ENCODE peak calls at places on chromosomes 4 and X, in five cellular contexts. A is NCI-H774; W is LoVo; U is sigmoid colon; F is stimulated activated CD8-positive, alpha-beta memory T cell treated with anti-CD3 and anti-CD28 coated beads, Interleukin-7, amount 100 ng/mL, for 1 hour. X is an unnamed sample.

GRCh38 chr4:144647095-144647959 is 1.4 kb downstream of the HHIP start:
- DNase-seq in A (no peak), W (no peak), U (no peak), F (no peak), X (peak; percentile 46)

GRCh38 chr4:86957214-86957613 is 22.4 kb downstream of the AFF1 start:
- DNase-seq in A (no peak), W (no peak), U (no peak), F (no peak), X (no peak)

GRCh38 chrX:154358011-154358410 is 16.4 kb downstream of the FLNA start:
- DNase-seq in A (no peak), W (no peak), U (no peak), F (no peak), X (no peak)

GRCh38 chrX:114615765-114616164 is 31.9 kb downstream of the HTR2C start:
- DNase-seq in A (no peak), W (no peak), U (no peak), F (no peak), X (no peak)

GRCh38 chrX:67094061-67094460 is 449.8 kb upstream of the AR start:
- DNase-seq in A (no peak), W (no peak), U (no peak), F (no peak), X (no peak)

GRCh38 chrX:39693298-39693697 is 404.5 kb downstream of the BCOR start:
- DNase-seq in A (no peak), W (no peak), U (no peak), F (no peak), X (no peak)

GRCh38 chr4:175767130-175767529 is 44.9 kb downstream of the GPM6A start:
- DNase-seq in A (no peak), W (no peak), U (no peak), F (no peak), X (no peak)

GRCh38 chr4:6333301-6334202 is 63.9 kb downstream of the WFS1 start:
- DNase-seq in A (no peak), W (no peak), U (no peak), F (no peak), X (no peak)

GRCh38 chr4:2797545-2798305 is 4.8 kb downstream of the SH3BP2 start:
- DNase-seq in A (no peak), W (no peak), U (peak; percentile 59), F (no peak), X (no peak)

GRCh38 chr4:30720021-30720655 is at the start of gene PCDH7:
- DNase-seq in A (no peak), W (no peak), U (peak; percentile 77), F (no peak), X (no peak)

GRCh38 chr4:71186566-71187398 is 152.0 kb upstream of the SLC4A4 start:
- DNase-seq in A (no peak), W (peak; percentile 35), U (peak; percentile 68), F (peak; percentile 13), X (no peak)

GRCh38 chr4:75345436-75345835 is 168.8 kb downstream of the RCHY1 start:
- DNase-seq in A (no peak), W (no peak), U (no peak), F (no peak), X (peak; percentile 8)

GRCh38 chr4:186900232-186900900 is 176.7 kb upstream of the FAT1 start:
- DNase-seq in A (no peak), W (no peak), U (no peak), F (no peak), X (peak; percentile 27)

GRCh38 chr4:126530996-126531585 is 1101.7 kb upstream of the INTU start:
- DNase-seq in A (no peak), W (no peak), U (no peak), F (no peak), X (no peak)

GRCh38 chr4:158020175-158020574 is 152.7 kb downstream of the GASK1B start:
- DNase-seq in A (no peak), W (peak; percentile 25), U (peak; percentile 80), F (no peak), X (peak; percentile 88)

GRCh38 chr4:121150003-121150402 is 14.1 kb downstream of the TNIP3 start:
- DNase-seq in A (no peak), W (no peak), U (no peak), F (no peak), X (no peak)

GRCh38 chrX:12974217-12974796 is 603 bp upstream of the TMSB4X start:
- DNase-seq in A (no peak), W (peak; percentile 66), U (peak; percentile 83), F (no peak), X (no peak)

GRCh38 chr4:7382634-7383014 is 52.1 kb downstream of the PSAPL1 start:
- DNase-seq in A (no peak), W (no peak), U (no peak), F (no peak), X (no peak)

GRCh38 chrX:19860571-19860970 is 26.8 kb downstream of the SH3KBP1 start:
- DNase-seq in A (no peak), W (no peak), U (no peak), F (no peak), X (no peak)

GRCh38 chrX:135543924-135544323 is 23.5 kb downstream of the INTS6L start:
- DNase-seq in A (no peak), W (no peak), U (no peak), F (no peak), X (no peak)

GRCh38 chrX:83260288-83260687 is 247.8 kb upstream of the POU3F4 start:
- DNase-seq in A (no peak), W (no peak), U (no peak), F (no peak), X (no peak)

GRCh38 chr4:55865228-55865806 is 11.9 kb downstream of the EXOC1 start:
- DNase-seq in A (no peak), W (no peak), U (no peak), F (no peak), X (peak; percentile 9)

GRCh38 chr4:7618361-7618760 is 183.6 kb upstream of the PSAPL1 start:
- DNase-seq in A (no peak), W (no peak), U (no peak), F (no peak), X (no peak)

GRCh38 chr4:185254434-185254833 is 45.0 kb downstream of the SNX25 start:
- DNase-seq in A (no peak), W (no peak), U (no peak), F (no peak), X (no peak)

GRCh38 chr4:73589261-73589847 is 30.9 kb downstream of the RASSF6 start:
- DNase-seq in A (no peak), W (no peak), U (no peak), F (no peak), X (peak; percentile 61)

GRCh38 chr4:52298444-52298843 is 247.3 kb downstream of the SPATA18 start:
- DNase-seq in A (no peak), W (no peak), U (no peak), F (no peak), X (no peak)

GRCh38 chrX:110317079-110317819 is 636 bp downstream of the AMMECR1 start:
- DNase-seq in A (no peak), W (no peak), U (peak; percentile 63), F (no peak), X (no peak)

GRCh38 chr4:69830529-69831269 is 29.2 kb downstream of the SULT1E1 start:
- DNase-seq in A (peak; percentile 76), W (peak; percentile 54), U (no peak), F (no peak), X (no peak)

GRCh38 chr4:139978692-139979091 is 175.3 kb downstream of the MAML3 start:
- DNase-seq in A (no peak), W (no peak), U (no peak), F (no peak), X (no peak)

X was measured in astrocyte of the cerebellum.